ENCODE peak calls at places on chromosomes 6 and 20, in eight cellular contexts. I, J, S, G, U, D, W and F are unnamed samples.

GRCh38 chr6:161921602-161922400 is 647.9 kb upstream of the AGPAT4 start:
- DNase-seq in I (no peak), J (no peak), S (no peak), G (no peak), U (no peak), D (no peak), W (no peak), F (no peak)

GRCh38 chr20:52684176-52684575 is 288.0 kb upstream of the TSHZ2 start:
- DNase-seq in I (no peak), J (no peak), S (no peak), G (no peak), U (no peak), D (no peak), W (no peak), F (no peak)

GRCh38 chr6:166281104-166281503 is 27.1 kb downstream of the PRR18 start:
- DNase-seq in I (no peak), J (no peak), S (no peak), G (no peak), U (no peak), D (no peak), W (no peak), F (no peak)

GRCh38 chr20:41617059-41617921 is 887 bp downstream of the CHD6 start:
- DNase-seq in I (peak; percentile 49), J (peak; percentile 23), S (peak; percentile 44), G (peak; percentile 57), U (peak; percentile 45), D (no peak), W (peak; percentile 32), F (peak; percentile 52)

GRCh38 chr20:37411408-37412306 is 65.7 kb downstream of the SRC start:
- DNase-seq in I (no peak), J (no peak), S (peak; percentile 31), G (no peak), U (peak; percentile 40), D (no peak), W (no peak), F (no peak)

GRCh38 chr6:110621061-110621460 is 144.6 kb upstream of the SLC22A16 start:
- DNase-seq in I (no peak), J (no peak), S (no peak), G (no peak), U (no peak), D (no peak), W (no peak), F (no peak)

GRCh38 chr6:24357336-24358218 is at the start of gene DCDC2:
- DNase-seq in I (peak; percentile 51), J (peak; percentile 24), S (no peak), G (peak; percentile 48), U (no peak), D (peak; percentile 80), W (no peak), F (peak; percentile 36)

GRCh38 chr20:58420798-58421496 is 31.9 kb downstream of the VAPB start:
- DNase-seq in I (no peak), J (peak; percentile 47), S (peak; percentile 75), G (no peak), U (peak; percentile 83), D (no peak), W (peak; percentile 86), F (no peak)

GRCh38 chr6:122798099-122798641 is 9.1 kb downstream of the SMPDL3A start:
- DNase-seq in I (no peak), J (peak; percentile 15), S (peak; percentile 26), G (no peak), U (peak; percentile 64), D (peak; percentile 29), W (peak; percentile 84), F (no peak)

GRCh38 chr6:63740709-63741108 is 105.1 kb downstream of the PHF3 start:
- DNase-seq in I (no peak), J (no peak), S (peak; percentile 3), G (no peak), U (peak; percentile 69), D (no peak), W (peak; percentile 78), F (no peak)

GRCh38 chr6:44734886-44735630 is 347.6 kb downstream of the CDC5L start:
- DNase-seq in I (no peak), J (no peak), S (no peak), G (no peak), U (no peak), D (no peak), W (no peak), F (no peak)

GRCh38 chr20:31760457-31761240 is 21.6 kb downstream of the TPX2 start:
- DNase-seq in I (no peak), J (no peak), S (no peak), G (no peak), U (peak; percentile 78), D (no peak), W (peak; percentile 93), F (no peak)

GRCh38 chr6:157638779-157639178 is 184.3 kb upstream of the SNX9 start:
- DNase-seq in I (no peak), J (no peak), S (no peak), G (no peak), U (no peak), D (no peak), W (no peak), F (no peak)

GRCh38 chr20:43460172-43460829 is 2.6 kb downstream of the SRSF6 start:
- DNase-seq in I (no peak), J (no peak), S (no peak), G (no peak), U (no peak), D (no peak), W (no peak), F (no peak)

GRCh38 chr20:47857142-47857993 is 72.1 kb upstream of the SULF2 start:
- DNase-seq in I (no peak), J (no peak), S (no peak), G (no peak), U (peak; percentile 13), D (no peak), W (no peak), F (no peak)

GRCh38 chr6:45442716-45443115 is 65.0 kb upstream of the SUPT3H start:
- DNase-seq in I (no peak), J (no peak), S (no peak), G (no peak), U (no peak), D (no peak), W (no peak), F (no peak)

GRCh38 chr20:39083781-39084180 is 121.6 kb downstream of the DHX35 start:
- DNase-seq in I (no peak), J (no peak), S (no peak), G (no peak), U (no peak), D (no peak), W (no peak), F (no peak)

GRCh38 chr20:35111141-35111888 is 18.7 kb upstream of the TRPC4AP start:
- DNase-seq in I (no peak), J (no peak), S (peak; percentile 62), G (no peak), U (peak; percentile 90), D (no peak), W (peak; percentile 87), F (no peak)

GRCh38 chr6:111997863-111998191 is 56.1 kb upstream of the CCN6 start:
- DNase-seq in I (no peak), J (no peak), S (no peak), G (no peak), U (no peak), D (no peak), W (no peak), F (no peak)

GRCh38 chr6:72552938-72553337 is 68.9 kb upstream of the KCNQ5 start:
- DNase-seq in I (no peak), J (no peak), S (no peak), G (no peak), U (peak; percentile 51), D (peak; percentile 49), W (peak; percentile 18), F (no peak)